ENCODE peak calls at places on chromosomes 7 and 10, in ten cellular contexts. One of them, this sample, is unnamed.

GRCh38 chr7:3965794-3966395 is 664.8 kb downstream of the SDK1 start:
- DNase-seq in epithelial cell of esophagus: no peak
- DNase-seq in foreskin fibroblast: no peak
- DNase-seq in progenitor cell of endocrine pancreas: no peak
- DNase-seq in AG10803: no peak
- DNase-seq in tibial artery: no peak
- DNase-seq in OCI-LY7: no peak
- DNase-seq in thoracic aorta: no peak
- DNase-seq in Peyer's patch: no peak
- DNase-seq in cardiac fibroblast: no peak
- DNase-seq in this sample: no peak

GRCh38 chr10:130801276-130801675 is 510.2 kb downstream of the TCERG1L start:
- DNase-seq in epithelial cell of esophagus: no peak
- DNase-seq in foreskin fibroblast: no peak
- DNase-seq in progenitor cell of endocrine pancreas: no peak
- DNase-seq in AG10803: no peak
- DNase-seq in tibial artery: no peak
- DNase-seq in OCI-LY7: no peak
- DNase-seq in thoracic aorta: no peak
- DNase-seq in Peyer's patch: no peak
- DNase-seq in cardiac fibroblast: no peak
- DNase-seq in this sample: no peak

GRCh38 chr10:80182986-80183385 is 22.4 kb downstream of the ANXA11 start:
- DNase-seq in epithelial cell of esophagus: no peak
- DNase-seq in foreskin fibroblast: no peak
- DNase-seq in progenitor cell of endocrine pancreas: no peak
- DNase-seq in AG10803: no peak
- DNase-seq in tibial artery: no peak
- DNase-seq in OCI-LY7: no peak
- DNase-seq in thoracic aorta: no peak
- DNase-seq in Peyer's patch: no peak
- DNase-seq in cardiac fibroblast: no peak
- DNase-seq in this sample: no peak

GRCh38 chr10:3071405-3072198 is 4.3 kb downstream of the PFKP start:
- DNase-seq in epithelial cell of esophagus: peak
- DNase-seq in foreskin fibroblast: peak
- DNase-seq in progenitor cell of endocrine pancreas: no peak
- DNase-seq in AG10803: peak
- DNase-seq in tibial artery: no peak
- DNase-seq in OCI-LY7: no peak
- DNase-seq in thoracic aorta: no peak
- DNase-seq in Peyer's patch: no peak
- DNase-seq in cardiac fibroblast: peak
- DNase-seq in this sample: no peak

GRCh38 chr10:124539935-124540641 is 78.5 kb downstream of the LHPP start:
- DNase-seq in epithelial cell of esophagus: peak
- DNase-seq in foreskin fibroblast: peak
- DNase-seq in progenitor cell of endocrine pancreas: peak
- DNase-seq in AG10803: peak
- DNase-seq in tibial artery: no peak
- DNase-seq in OCI-LY7: peak
- DNase-seq in thoracic aorta: no peak
- DNase-seq in Peyer's patch: peak
- DNase-seq in cardiac fibroblast: peak
- DNase-seq in this sample: no peak

GRCh38 chr7:77425151-77426051 is 9.3 kb upstream of the GSAP start:
- DNase-seq in epithelial cell of esophagus: peak
- DNase-seq in foreskin fibroblast: peak
- DNase-seq in progenitor cell of endocrine pancreas: no peak
- DNase-seq in AG10803: peak
- DNase-seq in tibial artery: no peak
- DNase-seq in OCI-LY7: no peak
- DNase-seq in thoracic aorta: no peak
- DNase-seq in Peyer's patch: no peak
- DNase-seq in cardiac fibroblast: peak
- DNase-seq in this sample: no peak

GRCh38 chr7:47484923-47485639 is 96.8 kb downstream of the TNS3 start:
- DNase-seq in epithelial cell of esophagus: no peak
- DNase-seq in foreskin fibroblast: peak
- DNase-seq in progenitor cell of endocrine pancreas: no peak
- DNase-seq in AG10803: no peak
- DNase-seq in tibial artery: no peak
- DNase-seq in OCI-LY7: no peak
- DNase-seq in thoracic aorta: no peak
- DNase-seq in Peyer's patch: no peak
- DNase-seq in cardiac fibroblast: no peak
- DNase-seq in this sample: no peak

GRCh38 chr10:4051011-4051407 is 266.0 kb upstream of the KLF6 start:
- DNase-seq in epithelial cell of esophagus: no peak
- DNase-seq in foreskin fibroblast: peak
- DNase-seq in progenitor cell of endocrine pancreas: no peak
- DNase-seq in AG10803: peak
- DNase-seq in tibial artery: peak
- DNase-seq in OCI-LY7: no peak
- DNase-seq in thoracic aorta: no peak
- DNase-seq in Peyer's patch: no peak
- DNase-seq in cardiac fibroblast: peak
- DNase-seq in this sample: no peak

GRCh38 chr7:82419200-82419599 is 24.4 kb downstream of the CACNA2D1 start:
- DNase-seq in epithelial cell of esophagus: no peak
- DNase-seq in foreskin fibroblast: no peak
- DNase-seq in progenitor cell of endocrine pancreas: no peak
- DNase-seq in AG10803: no peak
- DNase-seq in tibial artery: no peak
- DNase-seq in OCI-LY7: no peak
- DNase-seq in thoracic aorta: no peak
- DNase-seq in Peyer's patch: no peak
- DNase-seq in cardiac fibroblast: no peak
- DNase-seq in this sample: no peak

GRCh38 chr10:91022924-91023707 is 102.2 kb upstream of the ANKRD1 start:
- DNase-seq in epithelial cell of esophagus: no peak
- DNase-seq in foreskin fibroblast: peak
- DNase-seq in progenitor cell of endocrine pancreas: no peak
- DNase-seq in AG10803: no peak
- DNase-seq in tibial artery: no peak
- DNase-seq in OCI-LY7: no peak
- DNase-seq in thoracic aorta: no peak
- DNase-seq in Peyer's patch: no peak
- DNase-seq in cardiac fibroblast: peak
- DNase-seq in this sample: no peak

GRCh38 chr7:96225251-96225650 is 96.6 kb downstream of the SLC25A13 start:
- DNase-seq in epithelial cell of esophagus: no peak
- DNase-seq in foreskin fibroblast: no peak
- DNase-seq in progenitor cell of endocrine pancreas: no peak
- DNase-seq in AG10803: no peak
- DNase-seq in tibial artery: no peak
- DNase-seq in OCI-LY7: no peak
- DNase-seq in thoracic aorta: no peak
- DNase-seq in Peyer's patch: no peak
- DNase-seq in cardiac fibroblast: no peak
- DNase-seq in this sample: no peak

GRCh38 chr7:158680754-158681153 is 23.9 kb downstream of the NCAPG2 start:
- DNase-seq in epithelial cell of esophagus: no peak
- DNase-seq in foreskin fibroblast: peak
- DNase-seq in progenitor cell of endocrine pancreas: no peak
- DNase-seq in AG10803: peak
- DNase-seq in tibial artery: no peak
- DNase-seq in OCI-LY7: no peak
- DNase-seq in thoracic aorta: no peak
- DNase-seq in Peyer's patch: no peak
- DNase-seq in cardiac fibroblast: no peak
- DNase-seq in this sample: no peak

GRCh38 chr10:118773041-118773440 is 18.3 kb upstream of the CACUL1 start:
- DNase-seq in epithelial cell of esophagus: no peak
- DNase-seq in foreskin fibroblast: no peak
- DNase-seq in progenitor cell of endocrine pancreas: no peak
- DNase-seq in AG10803: no peak
- DNase-seq in tibial artery: no peak
- DNase-seq in OCI-LY7: no peak
- DNase-seq in thoracic aorta: no peak
- DNase-seq in Peyer's patch: no peak
- DNase-seq in cardiac fibroblast: no peak
- DNase-seq in this sample: no peak

GRCh38 chr10:118776033-118776432 is 21.3 kb upstream of the CACUL1 start:
- DNase-seq in epithelial cell of esophagus: no peak
- DNase-seq in foreskin fibroblast: no peak
- DNase-seq in progenitor cell of endocrine pancreas: no peak
- DNase-seq in AG10803: no peak
- DNase-seq in tibial artery: no peak
- DNase-seq in OCI-LY7: no peak
- DNase-seq in thoracic aorta: no peak
- DNase-seq in Peyer's patch: no peak
- DNase-seq in cardiac fibroblast: no peak
- DNase-seq in this sample: no peak

GRCh38 chr10:118776960-118777359 is 22.2 kb upstream of the CACUL1 start:
- DNase-seq in epithelial cell of esophagus: no peak
- DNase-seq in foreskin fibroblast: no peak
- DNase-seq in progenitor cell of endocrine pancreas: no peak
- DNase-seq in AG10803: no peak
- DNase-seq in tibial artery: no peak
- DNase-seq in OCI-LY7: no peak
- DNase-seq in thoracic aorta: no peak
- DNase-seq in Peyer's patch: no peak
- DNase-seq in cardiac fibroblast: no peak
- DNase-seq in this sample: no peak

GRCh38 chr10:118778727-118779126 is 24.0 kb upstream of the CACUL1 start:
- DNase-seq in epithelial cell of esophagus: no peak
- DNase-seq in foreskin fibroblast: no peak
- DNase-seq in progenitor cell of endocrine pancreas: no peak
- DNase-seq in AG10803: no peak
- DNase-seq in tibial artery: no peak
- DNase-seq in OCI-LY7: no peak
- DNase-seq in thoracic aorta: no peak
- DNase-seq in Peyer's patch: no peak
- DNase-seq in cardiac fibroblast: no peak
- DNase-seq in this sample: no peak

GRCh38 chr10:118775478-118775877 is 20.7 kb upstream of the CACUL1 start:
- DNase-seq in epithelial cell of esophagus: peak
- DNase-seq in foreskin fibroblast: peak
- DNase-seq in progenitor cell of endocrine pancreas: no peak
- DNase-seq in AG10803: no peak
- DNase-seq in tibial artery: no peak
- DNase-seq in OCI-LY7: no peak
- DNase-seq in thoracic aorta: no peak
- DNase-seq in Peyer's patch: no peak
- DNase-seq in cardiac fibroblast: peak
- DNase-seq in this sample: no peak
- TF ChIP-seq CTCF in epithelial cell of esophagus: no peak
- TF ChIP-seq CTCF in foreskin fibroblast: no peak
- TF ChIP-seq CTCF in progenitor cell of endocrine pancreas: no peak
- TF ChIP-seq CTCF in AG10803: no peak
- TF ChIP-seq CTCF in tibial artery: no peak
- TF ChIP-seq CTCF in OCI-LY7: no peak
- TF ChIP-seq CTCF in thoracic aorta: no peak
- TF ChIP-seq CTCF in Peyer's patch: peak
- TF ChIP-seq CTCF in cardiac fibroblast: peak
- TF ChIP-seq CTCF in this sample: no peak

GRCh38 chr7:18064242-18064838 is 36.7 kb upstream of the PRPS1L1 start:
- DNase-seq in epithelial cell of esophagus: peak
- DNase-seq in foreskin fibroblast: peak
- DNase-seq in progenitor cell of endocrine pancreas: no peak
- DNase-seq in AG10803: peak
- DNase-seq in tibial artery: no peak
- DNase-seq in OCI-LY7: peak
- DNase-seq in thoracic aorta: no peak
- DNase-seq in Peyer's patch: no peak
- DNase-seq in cardiac fibroblast: peak
- DNase-seq in this sample: no peak
- TF ChIP-seq CTCF in epithelial cell of esophagus: peak
- TF ChIP-seq CTCF in foreskin fibroblast: peak
- TF ChIP-seq CTCF in progenitor cell of endocrine pancreas: peak
- TF ChIP-seq CTCF in AG10803: peak
- TF ChIP-seq CTCF in tibial artery: peak
- TF ChIP-seq CTCF in OCI-LY7: peak
- TF ChIP-seq CTCF in thoracic aorta: no peak
- TF ChIP-seq CTCF in Peyer's patch: peak
- TF ChIP-seq CTCF in cardiac fibroblast: peak
- TF ChIP-seq CTCF in this sample: no peak

DNA sequence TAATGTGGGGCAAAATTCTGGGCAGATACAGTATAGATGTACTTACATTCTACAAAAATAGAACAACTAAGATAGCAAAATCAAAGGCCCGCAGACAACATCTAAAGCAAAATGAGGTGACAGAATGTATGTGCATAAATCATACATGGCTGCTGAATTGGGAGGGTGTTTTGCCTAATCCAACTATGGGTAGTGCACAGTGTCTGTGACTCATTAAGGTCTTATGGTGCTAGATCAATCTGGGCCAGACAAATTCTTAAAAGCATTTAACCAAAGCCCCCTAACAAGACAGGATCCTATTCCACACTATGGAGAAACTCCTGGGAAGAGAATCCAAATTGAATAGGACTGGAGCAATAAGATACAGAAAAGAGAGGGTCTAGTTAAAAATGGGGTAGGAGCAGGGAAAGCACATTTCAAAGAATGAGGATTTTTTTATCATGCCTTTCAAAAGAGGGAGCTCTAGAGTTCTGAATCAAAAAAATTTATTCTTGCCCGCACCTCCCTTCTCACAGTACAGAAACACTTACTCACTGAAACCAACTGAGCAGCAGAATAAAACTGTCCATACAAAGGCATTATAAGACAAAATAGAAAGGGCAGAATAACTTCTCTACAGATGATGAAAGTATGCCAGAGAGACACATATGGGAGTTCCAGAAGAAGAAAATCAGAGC is 181.3 kb downstream of the RNLS start:
- DNase-seq in epithelial cell of esophagus: peak
- DNase-seq in foreskin fibroblast: peak
- DNase-seq in progenitor cell of endocrine pancreas: no peak
- DNase-seq in AG10803: peak
- DNase-seq in tibial artery: no peak
- DNase-seq in OCI-LY7: no peak
- DNase-seq in thoracic aorta: no peak
- DNase-seq in Peyer's patch: no peak
- DNase-seq in cardiac fibroblast: peak
- DNase-seq in this sample: no peak
- TF ChIP-seq CTCF in epithelial cell of esophagus: peak
- TF ChIP-seq CTCF in foreskin fibroblast: peak
- TF ChIP-seq CTCF in progenitor cell of endocrine pancreas: no peak
- TF ChIP-seq CTCF in AG10803: peak
- TF ChIP-seq CTCF in tibial artery: no peak
- TF ChIP-seq CTCF in OCI-LY7: peak
- TF ChIP-seq CTCF in thoracic aorta: peak
- TF ChIP-seq CTCF in Peyer's patch: no peak
- TF ChIP-seq CTCF in cardiac fibroblast: peak
- TF ChIP-seq CTCF in this sample: no peak

DNA sequence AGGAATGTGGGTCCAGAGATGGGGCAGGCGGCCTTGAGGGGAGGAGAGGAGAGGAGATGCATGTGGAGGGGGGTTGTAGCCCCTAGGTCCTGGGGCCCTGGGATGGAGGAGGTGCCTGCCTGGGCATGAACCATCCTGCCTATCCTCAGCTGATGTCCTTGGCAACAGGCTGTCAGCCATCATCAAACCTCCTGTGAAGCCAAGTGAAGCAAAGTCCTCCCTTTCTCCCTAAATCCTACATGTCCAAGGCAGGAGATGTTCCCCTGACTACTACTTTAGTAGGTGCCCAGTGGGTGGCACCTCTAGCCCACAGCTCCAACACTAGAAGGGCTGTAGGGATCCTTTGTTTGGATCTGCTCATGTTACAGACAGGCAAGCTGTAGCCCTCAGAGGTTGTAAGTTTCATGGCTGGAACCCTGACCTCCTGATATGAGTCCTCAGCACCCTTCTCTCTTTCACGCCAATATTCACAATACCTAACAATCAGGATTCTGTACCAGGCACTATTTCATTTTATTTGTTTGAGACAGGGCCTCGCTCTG is 66.6 kb upstream of the SYPL1 start:
- DNase-seq in epithelial cell of esophagus: peak
- DNase-seq in foreskin fibroblast: peak
- DNase-seq in progenitor cell of endocrine pancreas: no peak
- DNase-seq in AG10803: peak
- DNase-seq in tibial artery: no peak
- DNase-seq in OCI-LY7: peak
- DNase-seq in thoracic aorta: no peak
- DNase-seq in Peyer's patch: no peak
- DNase-seq in cardiac fibroblast: peak
- DNase-seq in this sample: no peak
- TF ChIP-seq CTCF in epithelial cell of esophagus: peak
- TF ChIP-seq CTCF in foreskin fibroblast: peak
- TF ChIP-seq CTCF in progenitor cell of endocrine pancreas: no peak
- TF ChIP-seq CTCF in AG10803: peak
- TF ChIP-seq CTCF in tibial artery: peak
- TF ChIP-seq CTCF in OCI-LY7: no peak
- TF ChIP-seq CTCF in thoracic aorta: no peak
- TF ChIP-seq CTCF in Peyer's patch: no peak
- TF ChIP-seq CTCF in cardiac fibroblast: peak
- TF ChIP-seq CTCF in this sample: peak